ENCODE peak calls at places on chromosomes 6 and 20, in seven cellular contexts. V, Z, O, P, B, A and M are unnamed samples.

GRCh38 chr6:100472674-100473073 is 8.0 kb upstream of the SIM1 start:
- ATAC-seq in Z (no peak), B (no peak), O (no peak), P (no peak), V (no peak), A (no peak), M (no peak)

GRCh38 chr6:110689275-110689935 is 125.9 kb downstream of the CDK19 start:
- ATAC-seq in Z (peak; percentile 73), O (peak; percentile 11), P (peak; percentile 88), A (peak; percentile 16), V (no peak), B (peak; percentile 23), M (no peak)

GRCh38 chr6:151701820-151702562 is 105.5 kb upstream of the ESR1 start:
- ATAC-seq in B (no peak), V (no peak), O (no peak), A (peak; percentile 7), P (no peak), Z (no peak), M (no peak)

GRCh38 chr20:36378686-36379085 is 72.5 kb downstream of the DLGAP4 start:
- ATAC-seq in Z (no peak), O (no peak), P (no peak), B (no peak), A (no peak), V (no peak), M (no peak)

GRCh38 chr6:158500016-158500735 is 59.7 kb upstream of the TMEM181 start:
- ATAC-seq in B (no peak), P (no peak), A (no peak), Z (no peak), V (no peak), O (no peak), M (no peak)

GRCh38 chr6:7904654-7905319 is 5.8 kb downstream of the TXNDC5 start:
- ATAC-seq in O (no peak), B (no peak), A (no peak), Z (no peak), P (no peak), V (peak; percentile 32), M (no peak)

GRCh38 chr6:19410477-19410876 is 426.7 kb upstream of the ID4 start:
- ATAC-seq in B (no peak), P (no peak), Z (no peak), O (peak; percentile 71), V (no peak), A (peak; percentile 98), M (no peak)

GRCh38 chr6:143689852-143690251 is 12.1 kb downstream of the PHACTR2 start:
- ATAC-seq in A (no peak), Z (peak; percentile 66), V (no peak), O (no peak), P (no peak), B (no peak), M (no peak)

GRCh38 chr6:12602951-12603710 is 113.4 kb upstream of the PHACTR1 start:
- ATAC-seq in B (peak; percentile 84), V (peak; percentile 77), O (no peak), A (peak; percentile 87), Z (peak; percentile 58), P (no peak), M (peak; percentile 54)

GRCh38 chr6:12606616-12607015 is 110.0 kb upstream of the PHACTR1 start:
- ATAC-seq in Z (no peak), A (no peak), P (no peak), B (no peak), O (no peak), V (no peak), M (no peak)

GRCh38 chr6:12608016-12608860 is 108.3 kb upstream of the PHACTR1 start:
- ATAC-seq in P (no peak), A (no peak), V (no peak), Z (no peak), O (no peak), B (no peak), M (no peak)

GRCh38 chr6:12603711-12604049 is 112.9 kb upstream of the PHACTR1 start:
- ATAC-seq in V (no peak), B (no peak), Z (no peak), O (no peak), A (no peak), P (no peak), M (no peak)

DNA sequence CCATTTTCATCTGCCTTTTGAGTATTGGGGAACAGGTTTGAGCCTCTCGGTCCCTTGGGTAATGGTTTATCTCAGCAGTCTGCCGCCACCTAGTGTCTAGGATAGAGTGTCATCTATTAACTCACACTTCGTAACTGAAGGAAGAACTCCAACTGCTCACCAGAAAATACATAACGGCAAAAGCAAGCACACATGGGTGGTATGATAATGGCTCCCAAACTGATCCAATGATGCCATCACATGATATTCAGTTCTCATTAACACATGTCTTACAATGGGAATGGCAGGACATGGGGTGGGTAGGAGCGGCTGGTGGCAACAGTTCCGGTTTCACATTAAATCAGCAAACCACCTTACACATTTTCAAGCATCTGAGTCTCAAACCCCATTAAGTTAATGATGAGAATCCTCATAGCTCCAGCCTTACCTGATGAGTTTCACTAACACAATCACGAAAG is 110.7 kb upstream of the PHACTR1 start:
- ATAC-seq in Z (peak; percentile 94), P (no peak), O (peak; percentile 75), B (peak; percentile 92), A (peak; percentile 89), V (peak; percentile 68), M (peak; percentile 63)
- H3K4me3 ChIP-seq in Z (no peak overlapping the region), P (no peak overlapping the region), O (no peak overlapping the region), B (no peak overlapping the region), A (no peak overlapping the region), V (no peak overlapping the region), M (no peak overlapping the region)

GRCh38 chr6:41602864-41603608 is 35.2 kb upstream of the MDFI start:
- ATAC-seq in V (peak; percentile 91), B (peak; percentile 83), Z (peak; percentile 61), A (peak; percentile 91), O (peak; percentile 76), P (peak; percentile 81), M (peak; percentile 71)
- H3K4me3 ChIP-seq in V (peak overlapping the region; percentile 30), B (peak overlapping the region; percentile 1), Z (peak overlapping the region; percentile 54), A (no peak overlapping the region), O (no peak overlapping the region), P (no peak overlapping the region), M (no peak overlapping the region)

GRCh38 chr6:170292111-170292777 is 1.4 kb upstream of the DLL1 start:
- ATAC-seq in O (no peak), P (no peak), Z (no peak), V (no peak), A (no peak), B (no peak), M (no peak)

GRCh38 chr6:170293881-170294755 is 3.2 kb upstream of the DLL1 start:
- ATAC-seq in V (no peak), P (no peak), Z (no peak), A (no peak), B (no peak), O (no peak), M (no peak)

GRCh38 chr6:170294813-170295518 is 4.1 kb upstream of the DLL1 start:
- ATAC-seq in P (no peak), A (no peak), B (no peak), Z (peak; percentile 0), V (no peak), O (no peak), M (no peak)

GRCh38 chr6:170292778-170293164 is 1.9 kb upstream of the DLL1 start:
- ATAC-seq in Z (no peak), A (no peak), P (no peak), O (no peak), B (peak; percentile 31), V (no peak), M (no peak)

DNA sequence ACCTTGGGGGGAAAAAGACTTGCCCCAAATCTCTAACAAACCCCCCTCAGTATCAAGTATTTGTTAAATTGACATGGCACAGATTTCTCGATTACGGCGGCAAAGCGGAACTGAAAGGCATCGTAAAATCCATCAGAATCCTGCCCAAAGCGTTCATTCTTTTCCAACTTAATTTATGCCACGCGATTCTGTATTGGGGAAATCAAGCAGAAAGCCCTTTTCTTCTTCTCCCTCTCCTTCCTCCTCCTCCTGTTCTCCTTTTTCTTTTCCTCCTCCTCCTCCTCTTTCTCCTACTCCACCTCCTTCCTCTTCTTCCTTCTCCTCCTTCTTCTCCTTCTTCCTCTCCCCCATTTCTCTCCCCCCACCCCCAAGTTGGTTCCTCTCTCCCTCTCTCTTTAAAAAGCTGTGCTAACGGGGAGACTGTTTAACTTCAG is 2.5 kb upstream of the DLL1 start:
- ATAC-seq in O (no peak), P (no peak), Z (no peak), B (no peak), V (no peak), A (no peak), M (no peak)
- H3K4me3 ChIP-seq in O (no peak overlapping the region), P (no peak overlapping the region), Z (peak overlapping the region; percentile 78), B (no peak overlapping the region), V (peak overlapping the region; percentile 3), A (no peak overlapping the region), M (no peak overlapping the region)

DNA sequence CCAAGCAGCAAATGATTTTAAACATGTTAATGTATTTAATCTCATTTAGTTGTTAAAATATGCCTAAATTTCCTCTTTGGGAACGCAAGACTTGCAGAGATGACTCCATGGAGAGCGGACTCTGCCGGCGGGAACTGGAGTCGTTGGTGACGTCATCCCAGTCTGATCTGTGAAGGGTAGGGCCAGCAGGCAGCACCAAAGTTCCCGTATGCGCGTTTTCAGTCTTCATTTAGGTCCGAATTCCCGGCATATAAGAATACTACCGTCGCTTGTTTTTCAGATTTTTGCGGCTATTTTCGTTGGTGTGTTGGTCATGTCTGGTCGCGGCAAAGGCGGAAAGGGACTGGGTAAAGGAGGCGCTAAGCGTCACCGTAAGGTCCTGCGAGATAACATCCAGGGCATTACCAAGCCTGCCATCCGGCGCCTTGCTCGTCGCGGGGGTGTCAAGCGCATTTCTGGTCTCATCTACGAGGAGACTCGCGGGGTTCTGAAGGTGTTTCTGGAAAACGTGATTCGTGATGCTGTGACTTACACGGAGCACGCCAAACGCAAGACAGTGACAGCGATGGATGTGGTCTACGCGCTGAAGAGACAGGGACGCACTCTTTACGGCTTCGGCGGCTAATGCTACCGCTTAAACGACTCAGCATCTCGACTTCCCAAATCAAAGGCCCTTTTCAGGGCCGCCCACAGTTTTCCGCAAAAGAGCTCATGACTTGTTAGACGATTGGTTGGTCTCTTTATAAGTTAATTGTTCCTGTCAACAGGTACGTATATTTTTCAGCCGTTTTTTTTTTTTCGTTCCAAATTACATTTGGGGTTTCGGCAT is 117.3 kb downstream of the HFE start:
- ATAC-seq in O (peak; percentile 92), P (peak; percentile 74), V (peak; percentile 94), Z (peak; percentile 60), B (peak; percentile 84), A (peak; percentile 85), M (peak; percentile 93)
- H3K4me3 ChIP-seq in O (peak overlapping the region; percentile 54), P (peak overlapping the region; percentile 54), V (peak overlapping the region; percentile 69), Z (peak overlapping the region; percentile 76), B (peak overlapping the region; percentile 65), A (peak overlapping the region; percentile 74), M (peak overlapping the region; percentile 76)

DNA sequence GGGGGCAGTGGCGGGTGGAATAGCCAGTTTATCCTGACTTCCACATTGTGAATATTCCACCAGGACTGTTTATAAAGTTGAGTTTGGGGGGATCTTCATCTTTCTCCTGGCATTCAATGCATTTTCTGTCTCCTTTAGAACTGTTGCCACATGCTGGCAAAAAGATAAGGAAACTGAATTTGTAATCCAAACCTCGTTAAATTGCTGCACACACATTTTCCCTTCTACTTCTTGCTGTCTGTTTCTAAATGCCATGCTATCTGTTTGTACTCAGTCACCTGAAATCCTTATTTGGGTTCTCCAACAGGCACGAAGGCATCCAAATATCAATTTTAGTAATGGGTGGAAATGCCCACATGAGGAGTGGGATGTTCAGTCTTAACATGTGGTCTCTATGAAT is 180.2 kb upstream of the CCN2 start:
- ATAC-seq in O (no peak), Z (no peak), P (no peak), B (no peak), A (no peak), V (no peak), M (peak; percentile 7)
- H3K4me3 ChIP-seq in O (no peak overlapping the region), Z (no peak overlapping the region), P (no peak overlapping the region), B (no peak overlapping the region), A (no peak overlapping the region), V (no peak overlapping the region), M (no peak overlapping the region)